ENCODE peak calls at places on chromosome 13, in four cellular contexts. One of them, this sample, is unnamed.

GRCh38 chr13:112622375-112622774 is 34.4 kb upstream of the TUBGCP3 start:
- DNase-seq in DND-41: no peak
- DNase-seq in fibroblast of pulmonary artery: no peak
- DNase-seq in brain microvascular endothelial cell: no peak
- DNase-seq in this sample: no peak

GRCh38 chr13:25352230-25352629 is 19.5 kb upstream of the ATP8A2 start:
- DNase-seq in fibroblast of pulmonary artery: peak
- DNase-seq in brain microvascular endothelial cell: no peak
- DNase-seq in DND-41: no peak
- DNase-seq in this sample: no peak

GRCh38 chr13:51935326-51936171 is 73.8 kb downstream of the CCDC70 start:
- DNase-seq in brain microvascular endothelial cell: no peak
- DNase-seq in DND-41: no peak
- DNase-seq in fibroblast of pulmonary artery: peak
- DNase-seq in this sample: no peak

GRCh38 chr13:36858285-36858684 is 39.3 kb downstream of the RFXAP start:
- DNase-seq in DND-41: no peak
- DNase-seq in brain microvascular endothelial cell: no peak
- DNase-seq in fibroblast of pulmonary artery: peak
- DNase-seq in this sample: no peak

GRCh38 chr13:44396295-44396962 is 22.8 kb downstream of the SERP2 start:
- DNase-seq in brain microvascular endothelial cell: no peak
- DNase-seq in fibroblast of pulmonary artery: no peak
- DNase-seq in DND-41: no peak
- DNase-seq in this sample: no peak

GRCh38 chr13:33194820-33195692 is 90.5 kb downstream of the STARD13 start:
- DNase-seq in brain microvascular endothelial cell: peak
- DNase-seq in DND-41: no peak
- DNase-seq in fibroblast of pulmonary artery: peak
- DNase-seq in this sample: peak

GRCh38 chr13:28602580-28602979 is 56.4 kb upstream of the POMP start:
- DNase-seq in fibroblast of pulmonary artery: no peak
- DNase-seq in brain microvascular endothelial cell: no peak
- DNase-seq in DND-41: no peak
- DNase-seq in this sample: no peak

GRCh38 chr13:41199061-41199460 is 4.7 kb upstream of the KBTBD7 start:
- DNase-seq in fibroblast of pulmonary artery: no peak
- DNase-seq in DND-41: no peak
- DNase-seq in brain microvascular endothelial cell: no peak
- DNase-seq in this sample: no peak

GRCh38 chr13:84607614-84608013 is 725.3 kb upstream of the SLITRK1 start:
- DNase-seq in fibroblast of pulmonary artery: peak
- DNase-seq in brain microvascular endothelial cell: peak
- DNase-seq in DND-41: no peak
- DNase-seq in this sample: peak

GRCh38 chr13:74077375-74077774 is 56.8 kb downstream of the KLF12 start:
- DNase-seq in DND-41: no peak
- DNase-seq in brain microvascular endothelial cell: no peak
- DNase-seq in fibroblast of pulmonary artery: no peak
- DNase-seq in this sample: no peak

GRCh38 chr13:58343081-58343480 is 711.5 kb downstream of the PCDH17 start:
- DNase-seq in DND-41: no peak
- DNase-seq in fibroblast of pulmonary artery: peak
- DNase-seq in brain microvascular endothelial cell: no peak
- DNase-seq in this sample: no peak

GRCh38 chr13:52162279-52163101 is 3.1 kb upstream of the NEK3 start:
- DNase-seq in DND-41: no peak
- DNase-seq in fibroblast of pulmonary artery: peak
- DNase-seq in brain microvascular endothelial cell: peak
- DNase-seq in this sample: no peak

GRCh38 chr13:35496011-35496410 is 19.5 kb upstream of the MAB21L1 start:
- DNase-seq in fibroblast of pulmonary artery: no peak
- DNase-seq in brain microvascular endothelial cell: no peak
- DNase-seq in DND-41: no peak
- DNase-seq in this sample: no peak

GRCh38 chr13:74406439-74406838 is 272.2 kb upstream of the KLF12 start:
- DNase-seq in fibroblast of pulmonary artery: no peak
- DNase-seq in DND-41: peak
- DNase-seq in brain microvascular endothelial cell: no peak
- DNase-seq in this sample: peak

GRCh38 chr13:113053376-113053775 is 52.2 kb upstream of the F7 start:
- DNase-seq in fibroblast of pulmonary artery: no peak
- DNase-seq in DND-41: no peak
- DNase-seq in brain microvascular endothelial cell: no peak
- DNase-seq in this sample: no peak

GRCh38 chr13:34416833-34417425 is 525.1 kb upstream of the NBEA start:
- DNase-seq in fibroblast of pulmonary artery: peak
- DNase-seq in brain microvascular endothelial cell: no peak
- DNase-seq in DND-41: no peak
- DNase-seq in this sample: peak

GRCh38 chr13:40446365-40446764 is 220.1 kb downstream of the FOXO1 start:
- DNase-seq in DND-41: no peak
- DNase-seq in fibroblast of pulmonary artery: peak
- DNase-seq in brain microvascular endothelial cell: no peak
- DNase-seq in this sample: no peak

GRCh38 chr13:65456150-65456912 is 1773.8 kb downstream of the PCDH9 start:
- DNase-seq in DND-41: no peak
- DNase-seq in brain microvascular endothelial cell: peak
- DNase-seq in fibroblast of pulmonary artery: no peak
- DNase-seq in this sample: no peak

GRCh38 chr13:41224113-41225110 is 30.0 kb upstream of the KBTBD7 start:
- DNase-seq in brain microvascular endothelial cell: peak
- DNase-seq in DND-41: no peak
- DNase-seq in fibroblast of pulmonary artery: peak
- DNase-seq in this sample: peak

GRCh38 chr13:48775285-48775684 is 121.6 kb downstream of the CYSLTR2 start:
- DNase-seq in DND-41: no peak
- DNase-seq in brain microvascular endothelial cell: no peak
- DNase-seq in fibroblast of pulmonary artery: no peak
- DNase-seq in this sample: no peak

DNA sequence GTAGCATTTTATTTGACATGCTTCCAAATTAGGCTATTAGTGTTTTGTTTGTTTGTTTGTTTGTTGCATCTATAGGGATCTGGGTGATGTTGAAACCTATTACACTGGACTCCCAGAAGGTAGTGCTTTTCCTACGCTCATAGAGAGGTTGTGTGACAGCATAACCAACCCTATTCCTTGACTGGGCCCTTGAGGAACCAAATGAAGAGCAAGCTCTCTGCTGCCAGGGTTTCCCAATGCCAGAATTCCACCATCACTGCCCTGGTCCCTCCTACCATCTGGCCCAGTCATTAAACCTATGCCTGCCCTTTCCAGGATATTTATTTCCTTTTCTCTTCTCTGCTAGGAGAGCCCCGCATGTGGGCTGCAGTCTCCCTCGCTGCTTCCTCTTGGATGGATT is 210.6 kb downstream of the IRS2 start:
- DNase-seq in brain microvascular endothelial cell: no peak
- DNase-seq in DND-41: no peak
- DNase-seq in fibroblast of pulmonary artery: no peak
- DNase-seq in this sample: no peak
- H3K4me3 ChIP-seq in brain microvascular endothelial cell: no peak
- H3K4me3 ChIP-seq in DND-41: no peak
- H3K4me3 ChIP-seq in fibroblast of pulmonary artery: no peak
- H3K4me3 ChIP-seq in this sample: no peak

DNA sequence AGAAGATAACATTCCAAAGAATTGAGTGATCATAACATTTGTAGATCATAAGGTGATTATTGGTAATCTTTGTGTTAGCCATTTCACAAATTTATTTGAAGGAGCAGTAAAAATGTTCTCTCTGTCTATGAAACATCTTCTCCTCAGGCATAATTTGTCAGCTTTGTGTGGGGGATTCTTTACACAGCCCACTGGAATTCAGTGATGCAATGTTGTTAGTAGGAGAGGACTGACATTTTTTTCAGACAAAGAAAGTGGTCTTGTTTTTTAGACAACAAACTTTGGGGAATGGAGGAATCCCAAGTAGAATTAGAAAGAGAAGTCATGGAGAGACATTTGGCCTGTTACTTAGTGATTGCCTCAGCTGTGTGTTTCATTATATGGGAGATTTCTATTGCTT is 100.3 kb downstream of the ITGBL1 start:
- DNase-seq in brain microvascular endothelial cell: peak
- DNase-seq in DND-41: no peak
- DNase-seq in fibroblast of pulmonary artery: peak
- DNase-seq in this sample: peak
- H3K4me3 ChIP-seq in brain microvascular endothelial cell: no peak
- H3K4me3 ChIP-seq in DND-41: no peak
- H3K4me3 ChIP-seq in fibroblast of pulmonary artery: no peak
- H3K4me3 ChIP-seq in this sample: no peak

GRCh38 chr13:107834268-107834667 is 381.1 kb downstream of the LIG4 start:
- DNase-seq in DND-41: no peak
- DNase-seq in fibroblast of pulmonary artery: no peak
- DNase-seq in brain microvascular endothelial cell: no peak
- DNase-seq in this sample: no peak

GRCh38 chr13:107834717-107835116 is 380.6 kb downstream of the LIG4 start:
- DNase-seq in brain microvascular endothelial cell: peak
- DNase-seq in DND-41: no peak
- DNase-seq in fibroblast of pulmonary artery: no peak
- DNase-seq in this sample: no peak

GRCh38 chr13:107835339-107836018 is 379.9 kb downstream of the LIG4 start:
- DNase-seq in DND-41: no peak
- DNase-seq in brain microvascular endothelial cell: peak
- DNase-seq in fibroblast of pulmonary artery: peak
- DNase-seq in this sample: peak

GRCh38 chr13:107842562-107843180 is 372.7 kb downstream of the LIG4 start:
- DNase-seq in fibroblast of pulmonary artery: no peak
- DNase-seq in brain microvascular endothelial cell: no peak
- DNase-seq in DND-41: no peak
- DNase-seq in this sample: no peak

GRCh38 chr13:107838592-107839161 is 376.7 kb downstream of the LIG4 start:
- DNase-seq in brain microvascular endothelial cell: no peak
- DNase-seq in DND-41: no peak
- DNase-seq in fibroblast of pulmonary artery: no peak
- DNase-seq in this sample: no peak
- H3K4me3 ChIP-seq in brain microvascular endothelial cell: no peak
- H3K4me3 ChIP-seq in DND-41: no peak
- H3K4me3 ChIP-seq in fibroblast of pulmonary artery: no peak
- H3K4me3 ChIP-seq in this sample: no peak

DNA sequence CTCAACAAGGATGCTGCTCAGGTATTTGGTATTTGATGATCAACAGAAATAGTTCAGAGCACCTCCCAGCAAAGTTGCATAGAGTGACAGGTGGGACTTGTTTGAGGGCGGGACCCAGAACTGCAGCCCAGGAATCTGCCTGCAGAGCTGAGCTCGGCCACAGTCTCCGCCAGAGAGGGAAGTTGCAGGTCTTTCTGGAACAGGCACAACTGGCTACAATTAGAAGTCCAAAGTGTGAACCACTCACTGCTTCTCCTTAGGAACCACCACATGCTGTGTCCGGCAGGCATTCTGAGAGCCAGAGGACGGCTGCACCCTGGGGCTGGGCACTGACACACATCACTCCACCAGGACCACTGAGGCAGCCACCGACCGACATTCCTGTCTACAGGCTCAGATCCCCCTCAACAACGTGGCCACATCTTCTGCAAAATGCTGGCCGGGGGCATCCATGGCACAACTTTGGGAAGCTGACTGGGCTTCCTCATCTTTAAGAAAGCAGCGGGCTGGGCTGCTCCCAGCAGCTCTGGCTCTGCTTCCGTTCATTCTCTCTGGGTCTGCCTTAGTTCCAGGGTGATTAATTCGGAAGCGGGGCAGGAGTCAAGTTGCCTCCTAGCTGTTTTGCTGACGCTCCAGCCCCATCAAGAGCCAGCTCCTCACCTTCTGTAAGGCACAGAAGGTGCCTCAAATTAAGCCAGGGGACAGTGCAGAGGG is 918 bp downstream of the SLC15A1 start:
- DNase-seq in brain microvascular endothelial cell: no peak
- DNase-seq in fibroblast of pulmonary artery: peak
- DNase-seq in DND-41: no peak
- DNase-seq in this sample: no peak
- H3K4me3 ChIP-seq in brain microvascular endothelial cell: peak
- H3K4me3 ChIP-seq in fibroblast of pulmonary artery: peak
- H3K4me3 ChIP-seq in DND-41: no peak
- H3K4me3 ChIP-seq in this sample: peak

GRCh38 chr13:27442797-27443196 is 7.6 kb downstream of the MTIF3 start:
- DNase-seq in brain microvascular endothelial cell: no peak
- DNase-seq in fibroblast of pulmonary artery: no peak
- DNase-seq in DND-41: no peak
- DNase-seq in this sample: no peak
- H3K4me3 ChIP-seq in brain microvascular endothelial cell: no peak
- H3K4me3 ChIP-seq in fibroblast of pulmonary artery: no peak
- H3K4me3 ChIP-seq in DND-41: no peak
- H3K4me3 ChIP-seq in this sample: no peak

GRCh38 chr13:109780880-109781383 is 5.5 kb downstream of the IRS2 start:
- DNase-seq in brain microvascular endothelial cell: no peak
- DNase-seq in fibroblast of pulmonary artery: no peak
- DNase-seq in DND-41: no peak
- DNase-seq in this sample: no peak

GRCh38 chr13:109778102-109778542 is 8.3 kb downstream of the IRS2 start:
- DNase-seq in fibroblast of pulmonary artery: no peak
- DNase-seq in DND-41: no peak
- DNase-seq in brain microvascular endothelial cell: no peak
- DNase-seq in this sample: no peak

GRCh38 chr13:109779876-109780516 is 6.4 kb downstream of the IRS2 start:
- DNase-seq in DND-41: no peak
- DNase-seq in fibroblast of pulmonary artery: no peak
- DNase-seq in brain microvascular endothelial cell: no peak
- DNase-seq in this sample: no peak

GRCh38 chr13:109781384-109782065 is 4.9 kb downstream of the IRS2 start:
- DNase-seq in fibroblast of pulmonary artery: no peak
- DNase-seq in brain microvascular endothelial cell: no peak
- DNase-seq in DND-41: no peak
- DNase-seq in this sample: no peak

DNA sequence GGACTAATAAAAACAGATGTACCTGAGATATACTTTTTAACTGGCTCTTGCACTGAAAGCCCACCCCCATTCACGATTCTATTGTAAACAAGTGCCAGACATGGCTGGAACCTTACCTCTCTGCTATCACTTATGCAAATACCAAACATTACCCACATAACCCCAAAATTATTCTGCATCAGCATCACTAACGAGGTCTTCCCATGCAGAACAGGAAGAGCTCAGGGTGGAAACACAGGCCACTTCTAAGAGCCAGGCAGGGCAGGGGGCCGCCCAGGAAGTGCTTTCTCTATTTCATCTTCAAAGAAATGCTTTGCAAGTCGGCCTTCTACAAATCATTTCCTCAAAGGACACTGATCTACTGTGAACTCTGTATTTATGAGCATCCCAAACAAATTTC is 7.3 kb downstream of the IRS2 start:
- DNase-seq in fibroblast of pulmonary artery: no peak
- DNase-seq in brain microvascular endothelial cell: no peak
- DNase-seq in DND-41: peak
- DNase-seq in this sample: no peak
- H3K4me3 ChIP-seq in fibroblast of pulmonary artery: peak
- H3K4me3 ChIP-seq in brain microvascular endothelial cell: peak
- H3K4me3 ChIP-seq in DND-41: no peak
- H3K4me3 ChIP-seq in this sample: peak

This sample was measured in skeletal muscle cell.